ENCODE peak calls at places on chromosomes 7 and 10, in five cellular contexts. I is fibroblast of the aortic adventitia, H is heart left ventricle, A is upper lobe of left lung, D is RWPE1. R is an unnamed sample.

GRCh38 chr7:69597278-69598076 is 798 bp upstream of the AUTS2 start:
- DNase-seq in I (no peak), A (peak), D (no peak), H (peak), R (peak)

GRCh38 chr7:117587931-117588330 is 108.1 kb downstream of the CFTR start:
- DNase-seq in D (no peak), I (no peak), A (no peak), H (no peak), R (no peak)

GRCh38 chr7:10412426-10413019 is 561.1 kb upstream of the PHF14 start:
- DNase-seq in I (peak), A (no peak), D (peak), H (no peak), R (no peak)

GRCh38 chr7:129160161-129160911 is 15.8 kb downstream of the TSPAN33 start:
- DNase-seq in D (no peak), H (no peak), A (no peak), I (no peak), R (no peak)

GRCh38 chr10:32409741-32410140 is 36.2 kb upstream of the CCDC7 start:
- DNase-seq in H (no peak), D (no peak), I (no peak), A (no peak), R (no peak)

GRCh38 chr10:122102867-122103525 is 114.0 kb downstream of the TACC2 start:
- DNase-seq in D (no peak), A (no peak), H (no peak), I (no peak), R (no peak)

GRCh38 chr10:91798736-91799579 is 732 bp downstream of the TNKS2 start:
- DNase-seq in I (peak), D (peak), H (no peak), A (peak), R (no peak)

GRCh38 chr10:6505300-6505699 is 74.8 kb downstream of the PRKCQ start:
- DNase-seq in I (no peak), D (no peak), A (no peak), H (no peak), R (no peak)

GRCh38 chr10:117259279-117259678 is 18.4 kb downstream of the SLC18A2 start:
- DNase-seq in I (no peak), H (no peak), D (no peak), A (no peak), R (no peak)

GRCh38 chr7:82609746-82610145 is 166.2 kb upstream of the CACNA2D1 start:
- DNase-seq in H (no peak), D (no peak), I (no peak), A (no peak), R (no peak)

GRCh38 chr7:37669818-37670217 is 13.7 kb upstream of the GPR141 start:
- DNase-seq in I (no peak), A (no peak), H (no peak), D (no peak), R (no peak)

GRCh38 chr7:94595717-94596116 is 60.2 kb downstream of the SGCE start:
- DNase-seq in A (no peak), D (no peak), H (no peak), I (no peak), R (no peak)

GRCh38 chr10:60495357-60495756 is 105.7 kb upstream of the ANK3 start:
- DNase-seq in D (no peak), I (peak), A (no peak), H (no peak), R (no peak)

GRCh38 chr7:49001610-49002033 is 77.3 kb downstream of the CDC14C start:
- DNase-seq in A (no peak), H (peak), I (no peak), D (peak), R (no peak)
- TF ChIP-seq CTCF in A (no peak), H (peak), I (peak), D (peak), R (peak)

GRCh38 chr7:158740657-158741293 is 36.2 kb upstream of the NCAPG2 start:
- DNase-seq in A (no peak), I (peak), H (no peak), D (peak), R (no peak)

GRCh38 chr7:158742065-158742821 is 37.6 kb upstream of the NCAPG2 start:
- DNase-seq in D (no peak), I (no peak), H (no peak), A (no peak), R (no peak)

GRCh38 chr7:158738841-158739240 is 34.2 kb upstream of the NCAPG2 start:
- DNase-seq in H (no peak), I (no peak), D (no peak), A (no peak), R (no peak)

GRCh38 chr7:158741294-158741666 is 36.7 kb upstream of the NCAPG2 start:
- DNase-seq in D (no peak), H (no peak), I (no peak), A (no peak), R (no peak)

GRCh38 chr7:158740013-158740656 is 35.5 kb upstream of the NCAPG2 start:
- DNase-seq in H (no peak), D (peak), A (peak), I (peak), R (no peak)
- TF ChIP-seq CTCF in H (no peak), D (no peak), A (no peak), I (no peak), R (no peak)

DNA sequence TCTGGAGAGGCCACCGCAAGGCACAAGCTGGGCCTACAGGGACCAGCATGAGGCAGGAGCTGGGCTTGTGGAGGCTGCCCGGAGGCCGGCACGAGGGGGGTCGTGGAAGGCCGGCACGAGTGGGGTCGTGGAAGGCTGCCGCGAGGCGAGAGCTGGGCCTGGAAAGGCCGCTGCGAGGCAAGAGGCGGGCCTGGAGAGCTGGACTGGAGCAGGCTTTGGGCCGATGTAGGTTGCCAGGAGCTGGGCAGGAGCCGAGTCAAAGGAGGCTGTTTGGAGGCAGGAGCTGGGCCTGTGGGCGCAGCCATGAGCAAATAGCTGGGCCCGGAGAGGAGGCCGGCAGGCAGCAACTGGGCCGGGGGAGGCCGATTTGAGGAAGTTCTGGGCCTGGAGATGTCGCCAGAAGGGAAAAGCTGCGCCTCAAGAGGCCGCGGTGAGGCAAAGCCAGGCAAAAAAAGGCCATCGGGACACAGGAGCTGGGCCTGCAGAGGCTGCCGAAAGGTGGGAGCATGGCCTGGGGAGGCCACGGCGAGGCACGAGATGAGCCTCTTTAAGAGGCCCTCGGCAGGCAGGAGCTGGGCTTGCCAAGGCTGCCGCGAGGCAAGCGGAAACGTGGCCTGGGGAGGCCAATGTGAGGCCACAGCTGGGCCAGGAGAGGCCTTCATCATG is 26.5 kb downstream of the MDH2 start:
- DNase-seq in H (no peak), D (no peak), I (no peak), A (no peak), R (no peak)
- TF ChIP-seq CTCF in H (no peak), D (no peak), I (no peak), A (no peak), R (no peak)

DNA sequence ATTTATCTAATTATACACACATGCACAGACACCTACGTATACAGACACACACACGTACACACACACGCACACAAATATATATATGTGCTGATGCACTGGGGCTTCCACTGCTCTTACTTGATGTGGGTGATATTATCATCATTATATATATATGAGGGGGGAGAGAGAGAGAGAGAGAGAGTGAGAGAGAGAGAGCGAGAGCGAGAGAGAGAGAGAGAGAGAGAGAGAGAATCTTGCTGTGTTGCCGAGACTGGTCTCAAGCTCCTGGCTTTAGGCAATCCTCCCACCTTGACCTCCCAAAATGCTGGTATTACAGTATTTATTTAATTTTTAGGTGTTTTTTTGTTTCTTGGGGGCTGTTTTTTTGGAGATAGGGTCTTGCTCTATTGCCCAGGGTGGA is 3.6 kb upstream of the RABGEF1 start:
- DNase-seq in A (no peak), I (no peak), D (no peak), H (no peak), R (no peak)
- TF ChIP-seq CTCF in A (no peak), I (no peak), D (no peak), H (no peak), R (no peak)

GRCh38 chr7:31053986-31054385 is 1.9 kb downstream of the ADCYAP1R1 start:
- DNase-seq in A (no peak), D (no peak), I (no peak), H (no peak), R (no peak)

GRCh38 chr7:31049001-31049765 is 2.9 kb upstream of the ADCYAP1R1 start:
- DNase-seq in D (no peak), H (no peak), I (no peak), A (no peak), R (no peak)

GRCh38 chr7:31052841-31053601 is 913 bp downstream of the ADCYAP1R1 start:
- DNase-seq in I (no peak), A (no peak), D (no peak), H (no peak), R (no peak)

GRCh38 chr7:31052504-31052840 is 364 bp downstream of the ADCYAP1R1 start:
- DNase-seq in H (no peak), D (no peak), I (no peak), A (no peak), R (no peak)

GRCh38 chr7:31051598-31052503 is at the start of gene ADCYAP1R1:
- DNase-seq in A (no peak), I (no peak), D (no peak), H (peak), R (peak)
- TF ChIP-seq CTCF in A (no peak), I (no peak), D (no peak), H (peak), R (no peak)

R was measured in mesothelial cell of epicardium.